ENCODE peak calls at places on chromosomes 1 and 21, in four cellular contexts. Q is neuronal stem cell, B is H9, X is mesendoderm. K is an unnamed sample. For H3K4me1, the result is how much of the 10 kb centered on the place peaks cover.

GRCh38 chr1:35180776-35181374 is 12.1 kb downstream of the SFPQ start:
- DNase-seq in X (no peak), B (no peak), Q (no peak), K (no peak)

GRCh38 chr1:24503003-24503751 is 541 bp downstream of the RCAN3 start:
- DNase-seq in Q (no peak), X (no peak), B (no peak), K (peak)

GRCh38 chr21:25513810-25514209 is 93.5 kb downstream of the MRPL39 start:
- DNase-seq in B (no peak), X (no peak), Q (no peak), K (no peak)

GRCh38 chr1:99737016-99737415 is 29.4 kb downstream of the FRRS1 start:
- DNase-seq in B (peak), X (peak), Q (peak), K (peak)

GRCh38 chr1:56378376-56379070 is 200.8 kb downstream of the PLPP3 start:
- DNase-seq in B (no peak), X (no peak), Q (no peak), K (no peak)

GRCh38 chr1:200894712-200895447 is at the start of gene INAVA:
- DNase-seq in B (no peak), X (no peak), Q (no peak), K (no peak)

GRCh38 chr1:1630965-1631792 is 794 bp upstream of the MMP23B start:
- DNase-seq in Q (no peak), B (peak), X (peak), K (peak)

GRCh38 chr1:221035680-221036153 is 156.5 kb downstream of the HLX start:
- DNase-seq in B (no peak), Q (no peak), X (peak), K (peak)

GRCh38 chr1:7454052-7454815 is 316.9 kb upstream of the VAMP3 start:
- DNase-seq in Q (no peak), X (peak), B (peak), K (peak)

GRCh38 chr1:8862528-8862927 is 16.0 kb downstream of the ENO1 start:
- DNase-seq in B (peak), X (peak), Q (no peak), K (peak)

GRCh38 chr1:91278754-91279153 is 125.9 kb downstream of the HFM1 start:
- DNase-seq in B (no peak), X (peak), Q (peak), K (peak)

GRCh38 chr1:168054117-168054516 is 82.6 kb downstream of the GPR161 start:
- DNase-seq in B (no peak), Q (no peak), X (no peak), K (no peak)

GRCh38 chr1:66168919-66169725 is 364.8 kb upstream of the SGIP1 start:
- DNase-seq in B (no peak), X (no peak), Q (no peak), K (no peak)

GRCh38 chr21:45747802-45748445 is 104.4 kb downstream of the PCBP3 start:
- DNase-seq in X (peak), Q (no peak), B (no peak), K (peak)

DNA sequence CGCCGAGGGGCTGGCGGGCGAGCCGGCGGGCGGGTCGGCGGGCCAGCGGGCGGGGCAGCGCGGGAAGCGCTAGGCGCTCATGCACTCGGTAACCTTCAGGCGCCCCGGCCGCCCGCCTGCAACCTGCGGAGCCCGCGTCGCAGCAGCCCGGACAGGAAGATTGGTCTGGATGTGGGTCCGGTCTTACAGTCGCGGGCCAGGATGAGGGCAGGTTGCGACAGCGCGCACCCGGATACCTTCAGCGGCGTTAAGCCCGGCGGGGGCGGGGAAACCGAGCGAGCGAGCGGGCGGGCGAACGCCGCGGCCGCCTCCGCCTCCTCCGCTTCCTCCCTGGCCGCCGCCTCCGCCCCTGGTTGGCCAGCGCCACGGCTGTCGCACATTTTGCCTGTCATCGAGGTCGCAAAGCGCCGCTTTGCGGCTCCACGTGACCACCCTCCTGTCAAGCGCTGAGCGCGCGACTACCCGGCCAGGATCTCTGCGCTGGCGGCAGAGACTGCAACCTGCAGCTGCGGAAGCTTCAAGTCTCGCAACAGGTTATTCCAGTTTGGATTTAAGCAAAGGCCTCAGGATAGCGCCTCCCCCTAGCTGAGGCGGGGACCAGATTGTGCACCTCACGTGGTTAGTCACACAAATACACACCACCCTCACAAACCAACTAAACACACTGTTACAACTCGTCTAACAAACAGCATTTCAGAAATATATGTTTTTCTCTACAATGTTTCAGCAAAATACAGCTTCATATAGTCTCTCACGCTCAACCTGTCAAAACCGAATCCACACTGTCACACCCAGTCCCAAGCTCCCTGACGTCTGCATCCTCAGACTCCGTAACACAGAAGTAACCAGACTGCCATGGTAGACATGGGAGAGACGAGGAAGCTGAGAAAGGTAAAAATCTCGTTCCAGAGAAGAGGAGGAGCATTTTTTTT is at the start of gene FAF1:
- DNase-seq in B (peak), X (peak), Q (peak), K (peak)
- H2BK15ac ChIP-seq in B (no peak), X (no peak), Q (no peak), K (no peak)

GRCh38 chr1:44847786-44848185 is 4.7 kb upstream of the PTCH2 start:
- DNase-seq in Q (no peak), X (no peak), B (no peak), K (no peak)
- H3K4me1 ChIP-seq in Q (under half), X (under half), B (under half), K (under half)

GRCh38 chr1:115977481-115978258 is 1.4 kb downstream of the SLC22A15 start:
- DNase-seq in X (peak), Q (no peak), B (no peak), K (peak)
- H2BK15ac ChIP-seq in X (no peak), Q (no peak), B (no peak), K (no peak)

GRCh38 chr21:37415938-37416337 is 49.4 kb downstream of the DYRK1A start:
- DNase-seq in Q (no peak), X (no peak), B (no peak), K (no peak)

GRCh38 chr21:37419228-37419906 is 52.8 kb downstream of the DYRK1A start:
- DNase-seq in B (no peak), Q (no peak), X (no peak), K (peak)

GRCh38 chr21:37414292-37415253 is 48.0 kb downstream of the DYRK1A start:
- DNase-seq in B (no peak), Q (no peak), X (no peak), K (no peak)

GRCh38 chr21:37413553-37414291 is 47.1 kb downstream of the DYRK1A start:
- DNase-seq in B (no peak), Q (no peak), X (no peak), K (no peak)

GRCh38 chr21:37416914-37417313 is 50.3 kb downstream of the DYRK1A start:
- DNase-seq in Q (no peak), B (no peak), X (no peak), K (no peak)
- H3K4me1 ChIP-seq in Q (under half), B (under half), X (under half), K (under half)

DNA sequence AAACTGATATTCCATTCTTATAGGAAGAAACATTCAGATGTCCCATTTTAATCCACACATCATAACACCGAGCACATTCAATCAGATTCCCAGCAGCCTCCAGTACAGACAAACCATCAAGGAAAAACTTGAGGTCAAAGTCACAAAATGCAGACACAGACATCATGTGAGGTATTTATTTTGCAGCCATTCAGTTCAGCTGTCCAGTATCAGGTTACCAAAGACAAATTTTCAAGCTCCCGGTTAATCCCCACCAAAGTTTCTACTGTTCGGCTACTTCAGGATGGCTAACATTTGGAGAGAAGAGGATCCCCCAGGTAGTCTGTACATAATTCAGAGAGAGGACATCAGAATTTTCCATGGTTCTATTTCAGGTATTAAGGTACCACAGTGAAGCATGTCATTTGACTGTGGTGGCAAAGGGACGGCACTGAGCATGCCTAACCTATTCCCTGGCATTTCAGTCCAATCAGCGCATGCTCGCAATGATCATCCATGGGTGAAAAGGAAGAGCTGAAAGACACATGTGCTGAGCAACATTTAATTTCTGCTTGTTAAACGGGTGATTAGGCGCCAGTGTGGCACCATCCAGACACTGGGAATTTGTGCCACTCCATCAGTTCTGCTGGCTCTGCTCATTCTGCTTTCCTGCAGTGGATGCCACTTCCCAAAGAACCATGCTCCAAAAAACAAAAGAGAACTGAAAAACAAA is 13.6 kb upstream of the NDC1 start:
- DNase-seq in B (no peak), X (no peak), Q (no peak), K (no peak)
- H2BK15ac ChIP-seq in B (no peak), X (no peak), Q (no peak), K (no peak)

GRCh38 chr1:228837817-228838716 is 102.8 kb downstream of the RHOU start:
- DNase-seq in B (no peak), Q (peak), X (peak), K (peak)
- H3K4me1 ChIP-seq in B (under half), Q (under half), X (under half), K (under half)